ENCODE peak calls at places on chromosomes 2 and 18, in eight cellular contexts. One of them, this sample, is unnamed.

GRCh38 chr18:23669202-23669766 is 6.6 kb upstream of the ANKRD29 start:
- DNase-seq in GM12865: no peak
- DNase-seq in BJ: no peak
- DNase-seq in fibroblast of the aortic adventitia: no peak
- DNase-seq in RWPE2: no peak
- DNase-seq in fibroblast of villous mesenchyme: no peak
- DNase-seq in cardiac muscle cell: no peak
- DNase-seq in A549: no peak
- DNase-seq in this sample: no peak

GRCh38 chr18:55018602-55019001 is 59.3 kb upstream of the CCDC68 start:
- DNase-seq in cardiac muscle cell: peak
- DNase-seq in RWPE2: no peak
- DNase-seq in A549: no peak
- DNase-seq in fibroblast of villous mesenchyme: peak
- DNase-seq in fibroblast of the aortic adventitia: peak
- DNase-seq in GM12865: no peak
- DNase-seq in BJ: peak
- DNase-seq in this sample: peak

GRCh38 chr2:64205415-64205814 is 61.2 kb upstream of the PELI1 start:
- DNase-seq in fibroblast of the aortic adventitia: no peak
- DNase-seq in RWPE2: no peak
- DNase-seq in GM12865: no peak
- DNase-seq in fibroblast of villous mesenchyme: no peak
- DNase-seq in cardiac muscle cell: no peak
- DNase-seq in BJ: no peak
- DNase-seq in A549: no peak
- DNase-seq in this sample: no peak

GRCh38 chr2:122019729-122020128 is 264.3 kb downstream of the TSN start:
- DNase-seq in BJ: no peak
- DNase-seq in A549: no peak
- DNase-seq in fibroblast of villous mesenchyme: no peak
- DNase-seq in RWPE2: no peak
- DNase-seq in fibroblast of the aortic adventitia: no peak
- DNase-seq in GM12865: no peak
- DNase-seq in cardiac muscle cell: peak
- DNase-seq in this sample: no peak

GRCh38 chr2:182668671-182669070 is 47.4 kb upstream of the DNAJC10 start:
- DNase-seq in fibroblast of the aortic adventitia: no peak
- DNase-seq in cardiac muscle cell: no peak
- DNase-seq in GM12865: no peak
- DNase-seq in A549: no peak
- DNase-seq in BJ: no peak
- DNase-seq in RWPE2: no peak
- DNase-seq in fibroblast of villous mesenchyme: no peak
- DNase-seq in this sample: no peak

GRCh38 chr2:143297182-143297581 is 168.0 kb downstream of the ARHGAP15 start:
- DNase-seq in GM12865: no peak
- DNase-seq in cardiac muscle cell: no peak
- DNase-seq in RWPE2: no peak
- DNase-seq in A549: no peak
- DNase-seq in fibroblast of villous mesenchyme: no peak
- DNase-seq in BJ: no peak
- DNase-seq in fibroblast of the aortic adventitia: no peak
- DNase-seq in this sample: no peak

GRCh38 chr2:85503168-85503610 is 35.8 kb upstream of the MAT2A start:
- DNase-seq in fibroblast of the aortic adventitia: no peak
- DNase-seq in A549: no peak
- DNase-seq in cardiac muscle cell: no peak
- DNase-seq in RWPE2: peak
- DNase-seq in GM12865: no peak
- DNase-seq in BJ: no peak
- DNase-seq in fibroblast of villous mesenchyme: no peak
- DNase-seq in this sample: no peak

GRCh38 chr2:108414256-108414876 is 34.6 kb upstream of the GCC2 start:
- DNase-seq in RWPE2: no peak
- DNase-seq in fibroblast of villous mesenchyme: no peak
- DNase-seq in cardiac muscle cell: no peak
- DNase-seq in fibroblast of the aortic adventitia: no peak
- DNase-seq in BJ: no peak
- DNase-seq in A549: no peak
- DNase-seq in GM12865: no peak
- DNase-seq in this sample: no peak

GRCh38 chr2:36779462-36779861 is 83.0 kb downstream of the VIT start:
- DNase-seq in BJ: no peak
- DNase-seq in RWPE2: no peak
- DNase-seq in fibroblast of the aortic adventitia: no peak
- DNase-seq in fibroblast of villous mesenchyme: no peak
- DNase-seq in GM12865: no peak
- DNase-seq in cardiac muscle cell: no peak
- DNase-seq in A549: no peak
- DNase-seq in this sample: no peak

GRCh38 chr18:38038242-38038641 is 472.6 kb upstream of the CELF4 start:
- DNase-seq in A549: no peak
- DNase-seq in RWPE2: no peak
- DNase-seq in fibroblast of the aortic adventitia: no peak
- DNase-seq in fibroblast of villous mesenchyme: no peak
- DNase-seq in GM12865: no peak
- DNase-seq in BJ: no peak
- DNase-seq in cardiac muscle cell: no peak
- DNase-seq in this sample: no peak

GRCh38 chr2:211225784-211226183 is 669.4 kb downstream of the CPS1 start:
- DNase-seq in cardiac muscle cell: no peak
- DNase-seq in GM12865: no peak
- DNase-seq in fibroblast of villous mesenchyme: no peak
- DNase-seq in A549: no peak
- DNase-seq in fibroblast of the aortic adventitia: no peak
- DNase-seq in RWPE2: no peak
- DNase-seq in BJ: no peak
- DNase-seq in this sample: no peak

GRCh38 chr2:237326250-237327171 is 87.5 kb downstream of the COL6A3 start:
- DNase-seq in cardiac muscle cell: peak
- DNase-seq in BJ: no peak
- DNase-seq in RWPE2: no peak
- DNase-seq in A549: no peak
- DNase-seq in GM12865: no peak
- DNase-seq in fibroblast of villous mesenchyme: peak
- DNase-seq in fibroblast of the aortic adventitia: peak
- DNase-seq in this sample: no peak

GRCh38 chr2:152038451-152038958 is 60.3 kb downstream of the CACNB4 start:
- DNase-seq in BJ: no peak
- DNase-seq in GM12865: no peak
- DNase-seq in fibroblast of the aortic adventitia: no peak
- DNase-seq in RWPE2: no peak
- DNase-seq in cardiac muscle cell: no peak
- DNase-seq in A549: no peak
- DNase-seq in fibroblast of villous mesenchyme: no peak
- DNase-seq in this sample: no peak

GRCh38 chr2:29269095-29270090 is 154.2 kb downstream of the CLIP4 start:
- DNase-seq in fibroblast of the aortic adventitia: no peak
- DNase-seq in GM12865: no peak
- DNase-seq in A549: no peak
- DNase-seq in RWPE2: no peak
- DNase-seq in BJ: no peak
- DNase-seq in cardiac muscle cell: no peak
- DNase-seq in fibroblast of villous mesenchyme: no peak
- DNase-seq in this sample: no peak

GRCh38 chr2:164599954-164600589 is 21.2 kb downstream of the GRB14 start:
- DNase-seq in GM12865: peak
- DNase-seq in fibroblast of villous mesenchyme: peak
- DNase-seq in BJ: peak
- DNase-seq in RWPE2: no peak
- DNase-seq in fibroblast of the aortic adventitia: peak
- DNase-seq in A549: peak
- DNase-seq in cardiac muscle cell: peak
- DNase-seq in this sample: peak

GRCh38 chr2:130241041-130241707 is 42.9 kb upstream of the TUBA3E start:
- DNase-seq in A549: peak
- DNase-seq in fibroblast of the aortic adventitia: no peak
- DNase-seq in fibroblast of villous mesenchyme: peak
- DNase-seq in BJ: no peak
- DNase-seq in GM12865: no peak
- DNase-seq in cardiac muscle cell: peak
- DNase-seq in RWPE2: no peak
- DNase-seq in this sample: no peak

GRCh38 chr2:169877406-169877805 is 50.2 kb downstream of the UBR3 start:
- DNase-seq in A549: no peak
- DNase-seq in fibroblast of villous mesenchyme: peak
- DNase-seq in fibroblast of the aortic adventitia: peak
- DNase-seq in BJ: no peak
- DNase-seq in GM12865: peak
- DNase-seq in cardiac muscle cell: peak
- DNase-seq in RWPE2: no peak
- DNase-seq in this sample: peak

GRCh38 chr18:31738460-31739407 is 21.9 kb downstream of the SLC25A52 start:
- DNase-seq in fibroblast of the aortic adventitia: no peak
- DNase-seq in BJ: no peak
- DNase-seq in GM12865: no peak
- DNase-seq in RWPE2: no peak
- DNase-seq in A549: no peak
- DNase-seq in fibroblast of villous mesenchyme: no peak
- DNase-seq in cardiac muscle cell: no peak
- DNase-seq in this sample: no peak

GRCh38 chr2:12819721-12820120 is 103.0 kb downstream of the TRIB2 start:
- DNase-seq in cardiac muscle cell: peak
- DNase-seq in BJ: no peak
- DNase-seq in GM12865: no peak
- DNase-seq in fibroblast of villous mesenchyme: peak
- DNase-seq in fibroblast of the aortic adventitia: peak
- DNase-seq in RWPE2: no peak
- DNase-seq in A549: no peak
- DNase-seq in this sample: peak

GRCh38 chr18:23337599-23338444 is 115.3 kb upstream of the RIOK3 start:
- DNase-seq in GM12865: no peak
- DNase-seq in BJ: no peak
- DNase-seq in RWPE2: no peak
- DNase-seq in cardiac muscle cell: peak
- DNase-seq in A549: no peak
- DNase-seq in fibroblast of villous mesenchyme: no peak
- DNase-seq in fibroblast of the aortic adventitia: no peak
- DNase-seq in this sample: peak

GRCh38 chr18:64994370-64994769 is 756.4 kb upstream of the CDH7 start:
- DNase-seq in fibroblast of the aortic adventitia: no peak
- DNase-seq in BJ: no peak
- DNase-seq in cardiac muscle cell: no peak
- DNase-seq in fibroblast of villous mesenchyme: no peak
- DNase-seq in A549: no peak
- DNase-seq in RWPE2: no peak
- DNase-seq in GM12865: no peak
- DNase-seq in this sample: no peak
- H3K4me3 ChIP-seq in fibroblast of the aortic adventitia: no peak
- H3K4me3 ChIP-seq in BJ: no peak
- H3K4me3 ChIP-seq in cardiac muscle cell: no peak
- H3K4me3 ChIP-seq in fibroblast of villous mesenchyme: no peak
- H3K4me3 ChIP-seq in A549: no peak
- H3K4me3 ChIP-seq in RWPE2: no peak
- H3K4me3 ChIP-seq in GM12865: no peak
- H3K4me3 ChIP-seq in this sample: no peak

GRCh38 chr18:66560092-66560491 is 43.8 kb downstream of the CDH19 start:
- DNase-seq in fibroblast of the aortic adventitia: peak
- DNase-seq in GM12865: peak
- DNase-seq in cardiac muscle cell: peak
- DNase-seq in RWPE2: no peak
- DNase-seq in BJ: no peak
- DNase-seq in A549: no peak
- DNase-seq in fibroblast of villous mesenchyme: no peak
- DNase-seq in this sample: no peak
- TF ChIP-seq CTCF in fibroblast of the aortic adventitia: no peak
- TF ChIP-seq CTCF in GM12865: no peak
- TF ChIP-seq CTCF in cardiac muscle cell: peak
- TF ChIP-seq CTCF in RWPE2: peak
- TF ChIP-seq CTCF in BJ: no peak
- TF ChIP-seq CTCF in A549: peak
- TF ChIP-seq CTCF in fibroblast of villous mesenchyme: no peak
- TF ChIP-seq CTCF in this sample: no peak

GRCh38 chr18:30175061-30175574 is 867.4 kb downstream of the DSC3 start:
- DNase-seq in GM12865: no peak
- DNase-seq in RWPE2: no peak
- DNase-seq in fibroblast of the aortic adventitia: no peak
- DNase-seq in cardiac muscle cell: no peak
- DNase-seq in fibroblast of villous mesenchyme: no peak
- DNase-seq in BJ: no peak
- DNase-seq in A549: no peak
- DNase-seq in this sample: no peak

GRCh38 chr18:30175621-30176225 is 866.8 kb downstream of the DSC3 start:
- DNase-seq in GM12865: no peak
- DNase-seq in cardiac muscle cell: no peak
- DNase-seq in RWPE2: no peak
- DNase-seq in fibroblast of the aortic adventitia: no peak
- DNase-seq in A549: no peak
- DNase-seq in BJ: no peak
- DNase-seq in fibroblast of villous mesenchyme: peak
- DNase-seq in this sample: no peak

DNA sequence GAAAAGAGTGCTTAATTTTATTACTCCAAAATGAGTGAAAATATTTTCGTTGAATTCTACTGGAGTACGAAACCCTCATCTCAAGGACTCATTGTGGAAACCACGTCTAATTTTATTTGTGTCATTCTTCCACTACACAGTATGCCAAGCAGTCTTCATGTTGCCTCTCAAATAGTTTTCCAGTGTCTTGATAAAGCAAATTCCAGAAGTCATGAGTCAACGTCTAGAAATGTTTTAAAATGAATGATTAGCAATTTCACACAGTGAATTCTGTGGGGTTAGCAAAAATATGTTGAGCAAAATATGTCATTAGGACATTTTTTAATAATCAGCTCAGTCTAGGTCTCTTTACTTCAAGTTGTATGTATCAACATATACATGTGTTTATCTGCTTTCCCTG is 865.5 kb downstream of the DSC3 start:
- DNase-seq in fibroblast of the aortic adventitia: no peak
- DNase-seq in BJ: no peak
- DNase-seq in RWPE2: no peak
- DNase-seq in cardiac muscle cell: peak
- DNase-seq in GM12865: no peak
- DNase-seq in A549: no peak
- DNase-seq in fibroblast of villous mesenchyme: peak
- DNase-seq in this sample: peak
- H3K4me3 ChIP-seq in fibroblast of the aortic adventitia: no peak
- H3K4me3 ChIP-seq in BJ: no peak
- H3K4me3 ChIP-seq in RWPE2: no peak
- H3K4me3 ChIP-seq in cardiac muscle cell: no peak
- H3K4me3 ChIP-seq in GM12865: no peak
- H3K4me3 ChIP-seq in A549: no peak
- H3K4me3 ChIP-seq in fibroblast of villous mesenchyme: no peak
- H3K4me3 ChIP-seq in this sample: no peak

DNA sequence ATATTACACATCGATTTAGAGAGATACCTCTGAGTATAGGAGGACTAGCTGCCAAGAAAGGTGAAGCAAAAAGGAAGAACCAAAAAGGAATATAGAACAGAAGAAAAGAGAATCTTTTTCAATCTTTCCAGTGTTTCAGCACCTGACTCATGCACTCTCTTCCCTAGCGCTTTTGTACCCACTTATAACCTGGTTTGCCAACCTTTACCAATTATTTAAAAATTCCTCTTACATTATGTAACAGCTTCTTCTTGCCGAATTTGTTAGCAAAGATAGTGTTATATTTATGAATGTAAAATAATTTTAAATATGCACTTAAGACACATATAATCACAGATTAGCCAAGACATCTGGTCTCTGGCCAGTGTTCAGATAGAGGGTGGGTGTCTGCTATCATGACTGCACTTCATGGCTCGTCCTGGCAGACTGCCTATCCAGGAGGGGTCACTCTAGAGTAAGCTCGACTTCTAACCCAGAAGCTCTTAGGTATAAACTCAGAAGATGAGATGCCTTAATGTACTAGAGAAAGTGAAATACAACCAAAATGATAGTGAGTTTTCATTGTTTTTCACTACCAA is 122.9 kb downstream of the ATAD2B start:
- DNase-seq in A549: peak
- DNase-seq in RWPE2: no peak
- DNase-seq in GM12865: peak
- DNase-seq in BJ: no peak
- DNase-seq in fibroblast of villous mesenchyme: peak
- DNase-seq in fibroblast of the aortic adventitia: peak
- DNase-seq in cardiac muscle cell: peak
- DNase-seq in this sample: peak
- TF ChIP-seq CTCF in A549: peak
- TF ChIP-seq CTCF in RWPE2: peak
- TF ChIP-seq CTCF in GM12865: peak
- TF ChIP-seq CTCF in BJ: peak
- TF ChIP-seq CTCF in fibroblast of villous mesenchyme: peak
- TF ChIP-seq CTCF in fibroblast of the aortic adventitia: peak
- TF ChIP-seq CTCF in cardiac muscle cell: peak
- TF ChIP-seq CTCF in this sample: peak

This sample was measured in AG10803.